ENCODE peak calls at places on chromosomes 16 and 17, in six cellular contexts. One of them, this sample, is unnamed.

GRCh38 chr16:19114359-19115147 is 789 bp downstream of the ITPRIPL2 start:
- DNase-seq in HCT116: no peak
- DNase-seq in PC-3: peak; percentile 34
- DNase-seq in GM23248: peak; percentile 89
- DNase-seq in GM23338: peak; percentile 84
- DNase-seq in neural progenitor cell: peak; percentile 44
- DNase-seq in this sample: no peak

GRCh38 chr17:72560303-72561247 is 439.8 kb downstream of the SOX9 start:
- DNase-seq in HCT116: peak; percentile 61
- DNase-seq in PC-3: peak; percentile 92
- DNase-seq in GM23248: peak; percentile 55
- DNase-seq in GM23338: peak; percentile 75
- DNase-seq in neural progenitor cell: peak; percentile 80
- DNase-seq in this sample: peak; percentile 65

GRCh38 chr17:66301864-66302741 is at the start of gene PRKCA:
- DNase-seq in HCT116: peak; percentile 29
- DNase-seq in PC-3: peak; percentile 87
- DNase-seq in GM23248: peak; percentile 92
- DNase-seq in GM23338: peak; percentile 82
- DNase-seq in neural progenitor cell: peak; percentile 92
- DNase-seq in this sample: peak; percentile 81

GRCh38 chr17:66449418-66449977 is 147.1 kb downstream of the PRKCA start:
- DNase-seq in HCT116: no peak
- DNase-seq in PC-3: no peak
- DNase-seq in GM23248: no peak
- DNase-seq in GM23338: peak; percentile 20
- DNase-seq in neural progenitor cell: no peak
- DNase-seq in this sample: no peak

GRCh38 chr16:85458952-85459351 is 154.2 kb upstream of the GSE1 start:
- DNase-seq in HCT116: no peak
- DNase-seq in PC-3: no peak
- DNase-seq in GM23248: no peak
- DNase-seq in GM23338: no peak
- DNase-seq in neural progenitor cell: no peak
- DNase-seq in this sample: no peak

GRCh38 chr17:69111794-69112193 is 29.9 kb downstream of the ABCA6 start:
- DNase-seq in HCT116: no peak
- DNase-seq in PC-3: no peak
- DNase-seq in GM23248: no peak
- DNase-seq in GM23338: no peak
- DNase-seq in neural progenitor cell: no peak
- DNase-seq in this sample: no peak

GRCh38 chr17:44105941-44106340 is 17.5 kb downstream of the HDAC5 start:
- DNase-seq in HCT116: no peak
- DNase-seq in PC-3: no peak
- DNase-seq in GM23248: no peak
- DNase-seq in GM23338: no peak
- DNase-seq in neural progenitor cell: no peak
- DNase-seq in this sample: peak; percentile 54

GRCh38 chr17:74652020-74652419 is 28.5 kb upstream of the CD300E start:
- DNase-seq in HCT116: no peak
- DNase-seq in PC-3: no peak
- DNase-seq in GM23248: no peak
- DNase-seq in GM23338: no peak
- DNase-seq in neural progenitor cell: no peak
- DNase-seq in this sample: no peak

GRCh38 chr17:67617304-67617899 is 100.3 kb upstream of the NOL11 start:
- DNase-seq in HCT116: no peak
- DNase-seq in PC-3: no peak
- DNase-seq in GM23248: no peak
- DNase-seq in GM23338: no peak
- DNase-seq in neural progenitor cell: no peak
- DNase-seq in this sample: no peak
- TF ChIP-seq EZH2phosphoT487 in HCT116: no peak
- TF ChIP-seq EZH2phosphoT487 in PC-3: no peak
- TF ChIP-seq EZH2phosphoT487 in GM23248: no peak
- TF ChIP-seq EZH2phosphoT487 in GM23338: no peak
- TF ChIP-seq EZH2phosphoT487 in neural progenitor cell: no peak
- TF ChIP-seq EZH2phosphoT487 in this sample: no peak

GRCh38 chr16:50974438-50975036 is 176.5 kb downstream of the SALL1 start:
- DNase-seq in HCT116: no peak
- DNase-seq in PC-3: no peak
- DNase-seq in GM23248: no peak
- DNase-seq in GM23338: no peak
- DNase-seq in neural progenitor cell: no peak
- DNase-seq in this sample: peak; percentile 11

GRCh38 chr16:50967827-50968612 is 183.1 kb downstream of the SALL1 start:
- DNase-seq in HCT116: no peak
- DNase-seq in PC-3: no peak
- DNase-seq in GM23248: no peak
- DNase-seq in GM23338: no peak
- DNase-seq in neural progenitor cell: no peak
- DNase-seq in this sample: no peak

GRCh38 chr16:50964491-50964890 is 186.6 kb downstream of the SALL1 start:
- DNase-seq in HCT116: no peak
- DNase-seq in PC-3: no peak
- DNase-seq in GM23248: no peak
- DNase-seq in GM23338: no peak
- DNase-seq in neural progenitor cell: no peak
- DNase-seq in this sample: no peak

GRCh38 chr16:50972899-50973298 is 178.2 kb downstream of the SALL1 start:
- DNase-seq in HCT116: no peak
- DNase-seq in PC-3: no peak
- DNase-seq in GM23248: no peak
- DNase-seq in GM23338: no peak
- DNase-seq in neural progenitor cell: no peak
- DNase-seq in this sample: no peak

DNA sequence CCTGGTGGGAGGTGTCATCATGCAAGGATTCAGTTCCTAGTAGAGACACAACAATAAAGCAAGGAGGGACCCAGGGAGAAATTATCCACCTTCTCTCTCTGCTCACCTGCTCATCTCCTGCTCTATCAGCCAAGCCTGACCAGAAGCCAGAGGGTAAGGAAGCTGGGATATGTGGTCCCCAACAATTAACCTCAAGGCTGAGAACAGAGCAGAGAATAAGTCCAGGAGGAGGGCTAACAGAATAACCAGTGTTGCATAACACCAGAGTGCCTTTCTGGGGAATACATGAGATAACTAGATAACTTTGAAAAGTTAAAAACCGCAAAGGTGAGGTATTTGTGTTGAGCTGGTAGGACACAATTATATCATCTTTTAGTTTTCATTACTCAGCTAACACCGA is 180.8 kb downstream of the SALL1 start:
- DNase-seq in HCT116: no peak
- DNase-seq in PC-3: no peak
- DNase-seq in GM23248: no peak
- DNase-seq in GM23338: no peak
- DNase-seq in neural progenitor cell: no peak
- DNase-seq in this sample: no peak
- H3K4me2 ChIP-seq in HCT116: no peak overlapping the region
- H3K4me2 ChIP-seq in PC-3: no peak overlapping the region
- H3K4me2 ChIP-seq in GM23248: no peak overlapping the region
- H3K4me2 ChIP-seq in GM23338: no peak overlapping the region
- H3K4me2 ChIP-seq in neural progenitor cell: no peak overlapping the region
- H3K4me2 ChIP-seq in this sample: no peak overlapping the region

GRCh38 chr16:88879788-88880055 is 13.3 kb upstream of the PABPN1L start:
- DNase-seq in HCT116: no peak
- DNase-seq in PC-3: no peak
- DNase-seq in GM23248: no peak
- DNase-seq in GM23338: no peak
- DNase-seq in neural progenitor cell: no peak
- DNase-seq in this sample: no peak

GRCh38 chr16:88880226-88881051 is 14.0 kb upstream of the PABPN1L start:
- DNase-seq in HCT116: no peak
- DNase-seq in PC-3: no peak
- DNase-seq in GM23248: no peak
- DNase-seq in GM23338: no peak
- DNase-seq in neural progenitor cell: peak; percentile 40
- DNase-seq in this sample: no peak

GRCh38 chr16:88882358-88883030 is 16.0 kb upstream of the PABPN1L start:
- DNase-seq in HCT116: peak; percentile 36
- DNase-seq in PC-3: peak; percentile 38
- DNase-seq in GM23248: no peak
- DNase-seq in GM23338: no peak
- DNase-seq in neural progenitor cell: no peak
- DNase-seq in this sample: no peak

GRCh38 chr16:88881675-88882357 is 15.4 kb upstream of the PABPN1L start:
- DNase-seq in HCT116: no peak
- DNase-seq in PC-3: no peak
- DNase-seq in GM23248: no peak
- DNase-seq in GM23338: no peak
- DNase-seq in neural progenitor cell: no peak
- DNase-seq in this sample: no peak

GRCh38 chr16:88881090-88881580 is 14.7 kb upstream of the PABPN1L start:
- DNase-seq in HCT116: no peak
- DNase-seq in PC-3: no peak
- DNase-seq in GM23248: no peak
- DNase-seq in GM23338: peak; percentile 61
- DNase-seq in neural progenitor cell: no peak
- DNase-seq in this sample: no peak
- H3K4me3 ChIP-seq in HCT116: no peak overlapping the region
- H3K4me3 ChIP-seq in PC-3: no peak overlapping the region
- H3K4me3 ChIP-seq in GM23248: no peak overlapping the region
- H3K4me3 ChIP-seq in GM23338: no peak overlapping the region
- H3K4me3 ChIP-seq in neural progenitor cell: no peak overlapping the region
- H3K4me3 ChIP-seq in this sample: no peak overlapping the region

GRCh38 chr17:39002991-39003715 is 36.0 kb upstream of the FBXO47 start:
- DNase-seq in HCT116: no peak
- DNase-seq in PC-3: no peak
- DNase-seq in GM23248: peak; percentile 95
- DNase-seq in GM23338: no peak
- DNase-seq in neural progenitor cell: no peak
- DNase-seq in this sample: no peak
- TF ChIP-seq EZH2phosphoT487 in HCT116: no peak
- TF ChIP-seq EZH2phosphoT487 in PC-3: no peak
- TF ChIP-seq EZH2phosphoT487 in GM23248: no peak
- TF ChIP-seq EZH2phosphoT487 in GM23338: no peak
- TF ChIP-seq EZH2phosphoT487 in neural progenitor cell: no peak
- TF ChIP-seq EZH2phosphoT487 in this sample: no peak

DNA sequence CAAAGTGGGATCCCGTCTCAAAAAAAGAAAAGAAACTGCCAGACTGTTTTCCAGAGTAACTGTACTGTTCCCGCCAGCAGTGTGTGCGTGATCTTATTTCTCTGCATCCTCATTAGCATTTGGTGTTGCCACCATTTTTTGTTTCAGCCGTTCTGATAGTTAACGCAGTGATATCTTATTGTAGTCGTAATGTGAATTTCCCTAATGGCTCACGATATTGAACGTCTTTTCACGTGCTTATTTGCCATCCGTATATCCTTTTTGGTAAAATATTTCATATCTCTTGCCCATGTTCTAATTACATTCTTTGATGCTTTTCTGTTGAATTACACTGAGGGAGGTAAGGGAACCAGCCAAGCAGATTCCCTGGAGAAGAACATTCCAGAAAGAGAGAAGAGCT is 92.4 kb downstream of the SEC14L1 start:
- DNase-seq in HCT116: no peak
- DNase-seq in PC-3: no peak
- DNase-seq in GM23248: no peak
- DNase-seq in GM23338: no peak
- DNase-seq in neural progenitor cell: no peak
- DNase-seq in this sample: no peak
- H3K4me2 ChIP-seq in HCT116: no peak overlapping the region
- H3K4me2 ChIP-seq in PC-3: peak overlapping the region; percentile 19
- H3K4me2 ChIP-seq in GM23248: no peak overlapping the region
- H3K4me2 ChIP-seq in GM23338: no peak overlapping the region
- H3K4me2 ChIP-seq in neural progenitor cell: no peak overlapping the region
- H3K4me2 ChIP-seq in this sample: no peak overlapping the region

DNA sequence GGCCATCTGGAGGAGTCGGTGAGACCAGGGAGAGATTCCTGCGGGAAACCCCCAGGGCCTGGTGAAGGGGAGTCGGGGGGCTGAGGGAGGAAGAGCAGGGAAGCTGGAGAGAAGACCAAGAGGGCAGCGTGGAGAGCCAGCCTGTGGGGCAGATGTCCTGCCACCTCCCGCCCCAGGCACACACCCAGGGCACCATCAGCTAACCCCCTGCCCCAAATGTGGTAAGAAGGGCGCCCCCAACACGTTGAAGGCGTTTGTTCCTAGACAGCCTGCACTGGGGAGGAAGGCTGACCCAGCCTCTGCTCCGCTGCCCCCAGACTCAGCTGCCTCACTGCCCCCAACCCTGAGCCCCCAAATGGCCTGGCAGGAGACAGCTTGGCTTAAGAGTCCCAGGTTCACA is 1.3 kb downstream of the BAIAP3 start:
- DNase-seq in HCT116: no peak
- DNase-seq in PC-3: no peak
- DNase-seq in GM23248: no peak
- DNase-seq in GM23338: no peak
- DNase-seq in neural progenitor cell: no peak
- DNase-seq in this sample: no peak
- H3K4me3 ChIP-seq in HCT116: no peak overlapping the region
- H3K4me3 ChIP-seq in PC-3: no peak overlapping the region
- H3K4me3 ChIP-seq in GM23248: no peak overlapping the region
- H3K4me3 ChIP-seq in GM23338: peak overlapping the region; percentile 72
- H3K4me3 ChIP-seq in neural progenitor cell: peak overlapping the region; percentile 42
- H3K4me3 ChIP-seq in this sample: no peak overlapping the region

GRCh38 chr17:47739150-47739549 is 6.1 kb downstream of the TBX21 start:
- DNase-seq in HCT116: no peak
- DNase-seq in PC-3: no peak
- DNase-seq in GM23248: no peak
- DNase-seq in GM23338: no peak
- DNase-seq in neural progenitor cell: no peak
- DNase-seq in this sample: no peak
- TF ChIP-seq EZH2phosphoT487 in HCT116: no peak
- TF ChIP-seq EZH2phosphoT487 in PC-3: no peak
- TF ChIP-seq EZH2phosphoT487 in GM23248: no peak
- TF ChIP-seq EZH2phosphoT487 in GM23338: no peak
- TF ChIP-seq EZH2phosphoT487 in neural progenitor cell: no peak
- TF ChIP-seq EZH2phosphoT487 in this sample: no peak

GRCh38 chr16:2852731-2853507 is 5.1 kb downstream of the PRSS22 start:
- DNase-seq in HCT116: no peak
- DNase-seq in PC-3: no peak
- DNase-seq in GM23248: no peak
- DNase-seq in GM23338: no peak
- DNase-seq in neural progenitor cell: no peak
- DNase-seq in this sample: no peak
- H3K4me2 ChIP-seq in HCT116: no peak overlapping the region
- H3K4me2 ChIP-seq in PC-3: no peak overlapping the region
- H3K4me2 ChIP-seq in GM23248: no peak overlapping the region
- H3K4me2 ChIP-seq in GM23338: no peak overlapping the region
- H3K4me2 ChIP-seq in neural progenitor cell: no peak overlapping the region
- H3K4me2 ChIP-seq in this sample: no peak overlapping the region

DNA sequence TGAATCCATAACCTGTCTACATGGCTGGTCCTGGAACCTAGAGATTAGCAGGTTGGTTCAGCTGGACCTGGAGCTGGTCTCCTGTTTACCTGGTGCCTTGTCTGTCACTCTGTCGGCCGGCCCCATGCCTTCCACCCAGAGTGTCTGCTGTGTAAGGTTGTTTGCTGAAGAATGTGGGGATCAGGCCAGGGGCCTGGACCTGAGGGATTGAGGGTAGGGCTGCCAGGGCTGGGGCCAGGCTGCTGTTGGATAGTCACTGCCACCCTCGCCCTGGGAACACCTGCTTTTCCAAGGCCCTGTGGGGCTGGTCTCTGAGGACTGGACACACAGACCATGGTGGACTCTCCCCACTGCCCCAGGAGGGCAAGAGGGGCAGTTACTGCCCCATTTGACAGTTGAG is 1.4 kb downstream of the NHERF2 start:
- DNase-seq in HCT116: no peak
- DNase-seq in PC-3: no peak
- DNase-seq in GM23248: no peak
- DNase-seq in GM23338: no peak
- DNase-seq in neural progenitor cell: no peak
- DNase-seq in this sample: no peak
- H3K4me3 ChIP-seq in HCT116: peak overlapping the region; percentile 60
- H3K4me3 ChIP-seq in PC-3: peak overlapping the region; percentile 87
- H3K4me3 ChIP-seq in GM23248: no peak overlapping the region
- H3K4me3 ChIP-seq in GM23338: no peak overlapping the region
- H3K4me3 ChIP-seq in neural progenitor cell: no peak overlapping the region
- H3K4me3 ChIP-seq in this sample: no peak overlapping the region

This sample was measured in OCI-LY7.